ENCODE peak calls at places on chromosomes 13 and 19, in six cellular contexts. R is H9, E is IMR-90, N is mesenchymal stem cell, G is neuronal stem cell, Z is trophoblast cell. B is an unnamed sample.

GRCh38 chr19:12112238-12112637 is 27.9 kb downstream of the ZNF20 start:
- DNase-seq in N (no peak), G (no peak), R (no peak), E (no peak), Z (no peak), B (no peak)

GRCh38 chr19:56671613-56671994 is at the start of gene ZNF835:
- DNase-seq in R (no peak), G (peak; percentile 86), Z (peak; percentile 95), N (no peak), E (no peak), B (peak; percentile 83)

GRCh38 chr13:99080131-99080530 is 102.3 kb upstream of the DOCK9 start:
- DNase-seq in N (no peak), E (no peak), Z (peak; percentile 35), G (no peak), R (no peak), B (no peak)

GRCh38 chr19:55493052-55493649 is 4.9 kb downstream of the SSC5D start:
- DNase-seq in Z (no peak), N (no peak), R (no peak), E (peak; percentile 67), G (no peak), B (no peak)

GRCh38 chr13:24746618-24747247 is 17.2 kb upstream of the RNF17 start:
- DNase-seq in G (peak; percentile 46), Z (peak; percentile 31), E (no peak), R (peak; percentile 72), N (peak; percentile 37), B (no peak)

GRCh38 chr13:50437252-50437651 is 406.2 kb downstream of the DLEU7 start:
- DNase-seq in N (peak; percentile 91), G (no peak), E (peak; percentile 87), R (no peak), Z (peak; percentile 22), B (no peak)

GRCh38 chr13:111404746-111405145 is 84.3 kb downstream of the TEX29 start:
- DNase-seq in G (no peak), R (no peak), Z (no peak), N (no peak), E (no peak), B (no peak)

GRCh38 chr13:29676941-29677452 is 81.5 kb upstream of the SLC7A1 start:
- DNase-seq in R (no peak), N (no peak), G (no peak), Z (no peak), E (peak; percentile 2), B (no peak)

GRCh38 chr19:1373534-1374249 is 10.0 kb upstream of the NDUFS7 start:
- DNase-seq in R (no peak), G (no peak), Z (no peak), N (no peak), E (peak; percentile 66), B (no peak)

GRCh38 chr13:31234729-31235128 is 35.0 kb downstream of the B3GLCT start:
- DNase-seq in G (no peak), Z (no peak), R (peak; percentile 45), E (no peak), N (no peak), B (no peak)

GRCh38 chr13:52961196-52961845 is 67.3 kb upstream of the OLFM4 start:
- DNase-seq in N (no peak), R (peak; percentile 38), E (no peak), Z (no peak), G (peak; percentile 32), B (no peak)

GRCh38 chr19:36041831-36042230 is 9.2 kb upstream of the CLIP3 start:
- DNase-seq in N (peak; percentile 76), R (no peak), Z (peak; percentile 94), E (peak; percentile 82), G (no peak), B (no peak)

GRCh38 chr13:39106216-39106995 is 68.2 kb downstream of the NHLRC3 start:
- DNase-seq in Z (no peak), R (no peak), N (no peak), E (no peak), G (no peak), B (no peak)

GRCh38 chr13:75481176-75482069 is 546 bp downstream of the TBC1D4 start:
- DNase-seq in G (peak; percentile 51), N (peak; percentile 53), R (peak; percentile 52), E (no peak), Z (peak; percentile 50), B (peak; percentile 86)

GRCh38 chr19:24078688-24079087 is 8.3 kb upstream of the ZNF254 start:
- DNase-seq in G (peak; percentile 44), E (no peak), N (no peak), Z (no peak), R (peak; percentile 30), B (peak; percentile 10)

GRCh38 chr13:94494021-94494420 is 14.5 kb upstream of the DCT start:
- DNase-seq in R (no peak), E (no peak), G (no peak), Z (no peak), N (no peak), B (no peak)

GRCh38 chr19:40165362-40165937 is 25.8 kb upstream of the MAP3K10 start:
- DNase-seq in R (peak; percentile 89), E (no peak), Z (peak; percentile 10), G (peak; percentile 68), N (peak; percentile 30), B (peak; percentile 92)

GRCh38 chr13:52070929-52071523 is 46.5 kb downstream of the UTP14C start:
- DNase-seq in E (peak; percentile 32), N (peak; percentile 32), Z (peak; percentile 66), G (no peak), R (no peak), B (no peak)

GRCh38 chr13:97231118-97231831 is 9.1 kb downstream of the MBNL2 start:
- DNase-seq in E (no peak), R (no peak), N (no peak), Z (no peak), G (no peak), B (no peak)

GRCh38 chr19:45460807-45461347 is 6.9 kb upstream of the FOSB start:
- DNase-seq in E (no peak), G (no peak), Z (peak; percentile 11), N (no peak), R (no peak), B (no peak)

GRCh38 chr13:46751811-46752635 is 44.9 kb downstream of the ESD start:
- DNase-seq in E (peak; percentile 45), G (no peak), N (no peak), R (no peak), Z (peak; percentile 13), B (no peak)

GRCh38 chr19:10587022-10587838 is at the start of gene AP1M2:
- DNase-seq in N (no peak), G (no peak), R (peak; percentile 85), Z (peak; percentile 71), E (no peak), B (peak; percentile 53)
- H2AFZ ChIP-seq in N (no peak within 1 kb of the TSS), G (no peak within 1 kb of the TSS), R (no peak within 1 kb of the TSS), Z (peak within 1 kb of the TSS; percentile 84), E (no peak within 1 kb of the TSS), B (peak within 1 kb of the TSS; percentile 98)

GRCh38 chr13:78689011-78689410 is 30.1 kb upstream of the OBI1 start:
- DNase-seq in N (peak; percentile 2), R (no peak), E (no peak), G (no peak), Z (peak; percentile 10), B (no peak)
- H4K91ac ChIP-seq in N (no peak overlapping the region), R (no peak overlapping the region), E (no peak overlapping the region), G (no peak overlapping the region), Z (no peak overlapping the region), B (no peak overlapping the region)

GRCh38 chr19:4609878-4610511 is 29.3 kb upstream of the TNFAIP8L1 start:
- DNase-seq in N (no peak), G (no peak), E (no peak), Z (no peak), R (peak; percentile 61), B (no peak)
- H2AFZ ChIP-seq in N (no peak overlapping the region), G (peak overlapping the region; percentile 90), E (peak overlapping the region; percentile 58), Z (no peak overlapping the region), R (no peak overlapping the region), B (peak overlapping the region; percentile 17)

GRCh38 chr19:49261602-49262001 is 63.4 kb downstream of the SLC6A16 start:
- DNase-seq in G (no peak), E (no peak), Z (no peak), N (no peak), R (no peak), B (no peak)

GRCh38 chr19:49264258-49264657 is 60.7 kb downstream of the SLC6A16 start:
- DNase-seq in E (no peak), G (no peak), Z (no peak), R (no peak), N (no peak), B (no peak)
- H4K91ac ChIP-seq in E (no peak overlapping the region), G (no peak overlapping the region), Z (no peak overlapping the region), R (no peak overlapping the region), N (no peak overlapping the region), B (no peak overlapping the region)

GRCh38 chr19:19900574-19901444 is at the start of gene ZNF93:
- DNase-seq in R (peak; percentile 98), G (peak; percentile 97), N (peak; percentile 97), E (peak; percentile 96), Z (peak; percentile 99), B (peak; percentile 95)

GRCh38 chr19:19900124-19900523 is 622 bp upstream of the ZNF93 start:
- DNase-seq in E (peak; percentile 75), N (peak; percentile 79), Z (peak; percentile 28), R (no peak), G (no peak), B (no peak)
- H2AFZ ChIP-seq in E (peak overlapping the region; percentile 84), N (no peak overlapping the region), Z (no peak overlapping the region), R (no peak overlapping the region), G (peak overlapping the region; percentile 78), B (no peak overlapping the region)

GRCh38 chr13:104281910-104282309 is 1215.7 kb upstream of the SLC10A2 start:
- DNase-seq in Z (no peak), E (no peak), N (no peak), R (no peak), G (no peak), B (no peak)
- H4K91ac ChIP-seq in Z (no peak overlapping the region), E (no peak overlapping the region), N (no peak overlapping the region), R (no peak overlapping the region), G (no peak overlapping the region), B (no peak overlapping the region)

GRCh38 chr13:28586585-28587540 is 72.1 kb upstream of the POMP start:
- DNase-seq in E (no peak), N (no peak), R (no peak), Z (no peak), G (no peak), B (no peak)

GRCh38 chr13:28582892-28583240 is 76.1 kb upstream of the POMP start:
- DNase-seq in R (no peak), E (no peak), G (no peak), N (no peak), Z (no peak), B (no peak)

GRCh38 chr13:28583661-28584091 is 75.3 kb upstream of the POMP start:
- DNase-seq in E (peak; percentile 34), G (no peak), Z (no peak), R (no peak), N (peak; percentile 29), B (no peak)

GRCh38 chr13:28585557-28585956 is 73.4 kb upstream of the POMP start:
- DNase-seq in G (no peak), R (no peak), N (peak; percentile 45), Z (peak; percentile 20), E (no peak), B (no peak)

GRCh38 chr13:28584873-28585317 is 74.0 kb upstream of the POMP start:
- DNase-seq in R (no peak), N (peak; percentile 40), Z (no peak), G (no peak), E (peak; percentile 71), B (no peak)
- H2AFZ ChIP-seq in R (no peak overlapping the region), N (no peak overlapping the region), Z (no peak overlapping the region), G (no peak overlapping the region), E (peak overlapping the region; percentile 74), B (no peak overlapping the region)

B was measured in H1.